ENCODE peak calls at places on chromosomes 6 and 20, in six cellular contexts. H is psoas muscle, W is lower leg skin, F is kidney epithelial cell, G is cardiac fibroblast, V is epithelial cell of esophagus. E is an unnamed sample.

GRCh38 chr6:127103482-127103881 is 15.0 kb upstream of the RSPO3 start:
- DNase-seq in F (no peak), V (no peak), G (peak), H (no peak), W (no peak), E (no peak)

GRCh38 chr20:40370800-40371199 is 318.2 kb downstream of the MAFB start:
- DNase-seq in F (no peak), H (peak), V (no peak), W (no peak), G (no peak), E (no peak)

GRCh38 chr20:63095718-63096654 is 89.2 kb upstream of the BHLHE23 start:
- DNase-seq in W (no peak), H (peak), F (no peak), G (no peak), V (no peak), E (no peak)

GRCh38 chr6:14091329-14091978 is 26.1 kb upstream of the CD83 start:
- DNase-seq in H (no peak), W (no peak), F (no peak), G (no peak), V (no peak), E (no peak)

GRCh38 chr6:37418727-37419126 is 14.3 kb upstream of the CMTR1 start:
- DNase-seq in V (no peak), F (no peak), H (no peak), G (no peak), W (no peak), E (no peak)

GRCh38 chr6:19838442-19839236 is 1.5 kb downstream of the ID4 start:
- DNase-seq in W (peak), G (peak), F (no peak), H (peak), V (peak), E (no peak)

GRCh38 chr20:63223121-63223825 is 7.3 kb upstream of the YTHDF1 start:
- DNase-seq in H (no peak), F (no peak), W (no peak), G (peak), V (peak), E (no peak)

GRCh38 chr6:147774856-147775255 is 266.4 kb downstream of the SAMD5 start:
- DNase-seq in H (no peak), F (no peak), G (no peak), W (no peak), V (no peak), E (no peak)

GRCh38 chr6:10583509-10583908 is 62.4 kb downstream of the GCNT2 start:
- DNase-seq in F (no peak), G (no peak), V (no peak), W (no peak), H (no peak), E (no peak)

GRCh38 chr6:140281794-140282193 is 907.3 kb upstream of the CITED2 start:
- DNase-seq in H (no peak), V (no peak), F (no peak), W (no peak), G (no peak), E (no peak)
- H3K4me3 ChIP-seq in H (no peak), V (no peak), F (no peak), W (no peak), G (no peak), E (no peak)

DNA sequence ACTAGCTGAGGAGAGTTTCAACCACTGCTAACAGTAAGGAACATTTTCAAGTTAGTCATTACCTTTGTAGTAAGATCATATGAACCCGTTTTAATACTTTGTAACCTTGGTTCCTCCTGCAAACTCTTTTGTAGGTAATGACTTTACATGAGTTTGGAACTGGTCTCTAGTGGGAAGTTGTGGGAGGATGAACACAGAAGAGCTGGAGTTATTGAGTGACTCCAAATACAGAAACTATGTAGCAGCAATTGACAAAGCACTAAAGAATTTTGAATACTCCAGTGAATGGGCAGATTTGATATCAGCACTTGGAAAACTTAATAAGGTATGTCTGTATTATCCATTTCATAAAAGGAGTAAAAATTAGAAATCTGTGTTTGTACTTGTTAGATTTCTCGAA is 29.3 kb downstream of the DOP1A start:
- DNase-seq in V (no peak), H (no peak), G (peak), F (peak), W (no peak), E (no peak)
- TF ChIP-seq CTCF in V (no peak), H (no peak), G (no peak), F (no peak), W (no peak), E (no peak)

GRCh38 chr6:161393839-161394364 is 120.0 kb upstream of the AGPAT4 start:
- DNase-seq in G (peak), F (peak), W (peak), H (no peak), V (peak), E (peak)
- H3K4me3 ChIP-seq in G (no peak), F (no peak), W (no peak), H (peak), V (no peak), E (no peak)

GRCh38 chr20:56554869-56555268 is 21.8 kb downstream of the FAM209B start:
- DNase-seq in H (no peak), V (peak), W (peak), F (peak), G (peak), E (peak)
- TF ChIP-seq CTCF in H (no peak), V (peak), W (no peak), F (no peak), G (no peak), E (no peak)

DNA sequence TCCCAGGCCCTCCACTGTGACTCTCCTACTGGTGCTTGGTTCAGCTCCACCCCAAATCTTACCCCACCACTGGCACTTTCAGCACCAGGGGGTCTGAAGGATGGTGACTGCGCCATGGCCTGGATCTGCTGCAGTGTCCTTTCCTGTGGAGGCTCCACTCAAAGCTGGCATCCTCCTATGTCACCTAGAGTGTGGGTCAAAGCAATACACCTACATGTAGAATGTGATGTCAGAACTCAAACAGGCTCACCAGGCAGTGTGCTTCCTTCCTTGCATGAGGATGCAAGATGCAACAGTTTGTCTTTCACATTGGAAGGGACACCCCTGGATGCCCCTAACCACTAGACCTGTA is 32.8 kb upstream of the MICB start:
- DNase-seq in F (no peak), G (no peak), H (no peak), V (no peak), W (no peak), E (no peak)
- H3K4me3 ChIP-seq in F (no peak), G (no peak), H (peak), V (no peak), W (no peak), E (no peak)

GRCh38 chr6:121222656-121223055 is 111.6 kb downstream of the TBC1D32 start:
- DNase-seq in G (peak), H (no peak), W (no peak), F (no peak), V (peak), E (no peak)
- TF ChIP-seq CTCF in G (no peak), H (no peak), W (no peak), F (no peak), V (no peak), E (no peak)

DNA sequence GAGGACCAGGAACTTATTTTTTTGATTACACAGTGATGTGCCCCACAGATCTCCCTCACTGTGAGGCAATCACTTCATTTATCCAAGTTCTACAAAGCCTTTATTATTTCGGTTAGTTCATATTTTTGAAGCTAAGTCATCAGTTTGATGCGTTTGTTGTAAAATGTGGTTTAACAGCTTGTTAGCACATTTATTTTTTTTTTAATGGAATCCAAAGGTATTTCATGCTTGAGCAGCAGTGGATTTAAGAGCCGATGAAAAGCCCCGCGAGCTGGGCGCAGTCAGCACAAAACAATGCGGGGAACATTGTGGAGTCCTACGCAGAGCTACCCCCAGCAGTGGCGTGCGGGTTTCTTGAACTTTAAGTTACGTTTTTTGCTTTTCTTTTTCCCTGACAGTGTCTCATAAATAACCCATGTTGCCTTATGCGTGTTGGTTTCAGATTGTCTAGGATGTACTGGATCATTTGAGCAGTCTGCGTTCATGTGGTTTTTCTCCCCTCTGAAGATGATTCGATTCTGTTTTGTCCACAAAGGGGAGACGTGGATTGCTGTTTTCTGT is 233.6 kb upstream of the BMP2 start:
- DNase-seq in H (no peak), F (peak), V (peak), W (no peak), G (peak), E (peak)
- H3K4me3 ChIP-seq in H (no peak), F (peak), V (peak), W (no peak), G (peak), E (peak)

GRCh38 chr6:144285798-144286502 is 815 bp downstream of the UTRN start:
- DNase-seq in V (peak), W (peak), F (no peak), G (peak), H (peak), E (no peak)

GRCh38 chr6:144284753-144285547 is at the start of gene UTRN:
- DNase-seq in F (no peak), V (peak), W (peak), G (peak), H (peak), E (no peak)

GRCh38 chr6:144284474-144284752 is 722 bp upstream of the UTRN start:
- DNase-seq in G (no peak), F (no peak), H (no peak), W (no peak), V (no peak), E (no peak)

GRCh38 chr6:144285548-144285797 is 338 bp downstream of the UTRN start:
- DNase-seq in W (no peak), G (no peak), H (no peak), V (no peak), F (no peak), E (no peak)

DNA sequence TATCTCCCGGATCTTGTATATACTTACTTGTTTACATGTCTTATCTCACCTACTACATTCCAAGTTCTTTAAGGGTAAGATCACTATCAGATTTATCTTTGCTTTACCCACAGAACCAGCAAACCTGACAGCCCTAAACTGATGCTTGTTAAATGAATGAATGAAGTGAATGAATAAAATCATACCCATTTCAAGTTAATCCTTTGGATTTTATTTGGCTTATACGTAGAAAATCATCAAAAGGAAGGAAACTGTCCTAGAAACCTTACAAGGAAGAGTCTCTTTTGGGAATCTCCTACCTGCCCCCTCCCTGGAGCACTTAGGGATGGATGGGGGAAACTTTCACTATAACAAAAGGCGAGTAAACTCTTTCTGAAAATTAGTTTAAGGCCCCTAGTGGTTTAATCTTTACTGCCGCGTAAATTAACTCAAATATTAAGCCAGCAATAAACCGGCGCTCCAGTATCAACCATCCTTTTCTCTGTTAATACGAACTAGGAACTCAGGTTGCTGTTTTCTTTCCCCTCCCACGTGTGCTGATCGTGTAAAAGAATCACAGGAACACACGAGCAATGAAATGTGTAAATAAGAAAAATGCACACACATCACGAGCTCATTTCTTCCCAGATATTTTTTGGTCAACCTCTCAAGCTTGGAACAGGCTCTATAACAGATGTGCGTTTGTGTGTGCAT is 1.2 kb upstream of the UTRN start:
- DNase-seq in F (no peak), H (no peak), V (peak), W (no peak), G (peak), E (no peak)
- TF ChIP-seq CTCF in F (no peak), H (no peak), V (peak), W (no peak), G (peak), E (no peak)

GRCh38 chr20:54025166-54025835 is 45.1 kb downstream of the BCAS1 start:
- DNase-seq in G (no peak), F (peak), W (no peak), H (no peak), V (no peak), E (no peak)

GRCh38 chr20:54021446-54022235 is 48.8 kb downstream of the BCAS1 start:
- DNase-seq in H (no peak), V (no peak), F (no peak), G (no peak), W (no peak), E (no peak)

GRCh38 chr20:54020868-54021267 is 49.5 kb downstream of the BCAS1 start:
- DNase-seq in H (no peak), G (no peak), V (no peak), F (no peak), W (no peak), E (no peak)

GRCh38 chr20:54020348-54020747 is 50.0 kb downstream of the BCAS1 start:
- DNase-seq in F (no peak), G (no peak), H (no peak), W (no peak), V (no peak), E (no peak)

DNA sequence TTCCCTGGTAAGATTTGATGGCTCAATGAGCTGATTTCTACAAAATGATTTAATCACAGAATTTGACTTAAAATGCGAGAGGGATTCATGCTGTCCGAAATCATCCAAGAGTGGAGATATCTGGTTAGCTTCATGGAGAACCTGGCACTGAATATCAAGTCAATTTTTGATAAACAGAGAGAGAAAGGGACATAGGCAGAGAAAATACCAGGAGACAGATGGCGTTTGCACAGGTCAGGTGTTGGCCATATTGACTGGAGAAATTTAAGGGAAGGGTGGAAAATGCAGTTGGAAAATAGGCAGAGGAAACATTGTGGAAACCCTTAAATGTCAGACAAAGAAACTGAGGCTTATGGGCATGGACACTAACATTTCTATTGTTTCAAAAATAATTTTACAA is 47.0 kb downstream of the BCAS1 start:
- DNase-seq in W (no peak), G (no peak), F (no peak), V (no peak), H (no peak), E (no peak)
- H3K4me3 ChIP-seq in W (no peak), G (no peak), F (no peak), V (no peak), H (no peak), E (no peak)

E was measured in HFF-Myc.